ENCODE peak calls at places on chromosomes 3 and 15, in ten cellular contexts. Q is kidney epithelial cell, I is Caco-2, B is heart right ventricle, E is epithelial cell of esophagus, N is PC-3, F is fibroblast of lung, Y is hepatocyte, R is sigmoid colon, L is heart left ventricle. W is an unnamed sample.

GRCh38 chr3:30233924-30234666 is 372.3 kb upstream of the TGFBR2 start:
- DNase-seq in E (no peak), Y (no peak), F (peak), R (no peak), L (no peak), B (no peak), I (no peak), N (peak), Q (no peak), W (peak)

GRCh38 chr3:71406945-71407629 is 176.4 kb downstream of the FOXP1 start:
- DNase-seq in Q (no peak), F (no peak), R (no peak), B (no peak), L (no peak), E (no peak), N (no peak), Y (no peak), I (no peak), W (no peak)

GRCh38 chr15:83844742-83845141 is 190.8 kb downstream of the ADAMTSL3 start:
- DNase-seq in R (peak), E (peak), Y (peak), N (no peak), L (no peak), Q (no peak), I (no peak), B (no peak), F (peak), W (no peak)

GRCh38 chr3:79414821-79415220 is 353.0 kb downstream of the ROBO1 start:
- DNase-seq in Q (no peak), R (peak), Y (no peak), B (no peak), L (peak), F (peak), N (peak), I (no peak), E (peak), W (peak)

GRCh38 chr3:50238549-50239026 is 2.6 kb downstream of the GNAI2 start:
- DNase-seq in Q (no peak), N (peak), I (no peak), F (no peak), L (peak), R (peak), B (peak), E (peak), Y (peak), W (no peak)

GRCh38 chr3:72137865-72138861 is 353.2 kb upstream of the PROK2 start:
- DNase-seq in Q (no peak), I (no peak), F (no peak), L (peak), Y (no peak), B (peak), N (no peak), R (no peak), E (no peak), W (no peak)

GRCh38 chr15:60328852-60329443 is 68.8 kb downstream of the ANXA2 start:
- DNase-seq in N (peak), I (peak), Q (no peak), L (no peak), Y (peak), E (peak), F (peak), R (no peak), B (no peak), W (peak)

GRCh38 chr15:41983621-41984571 is 11.5 kb upstream of the EHD4 start:
- DNase-seq in N (no peak), R (peak), Q (no peak), B (no peak), I (no peak), Y (no peak), E (no peak), F (no peak), L (no peak), W (no peak)

GRCh38 chr3:40557558-40558161 is 32.9 kb downstream of the ZNF621 start:
- DNase-seq in I (no peak), L (no peak), B (no peak), F (no peak), Y (no peak), N (no peak), R (no peak), Q (no peak), E (no peak), W (no peak)

GRCh38 chr3:127857270-127857801 is 35.0 kb upstream of the MGLL start:
- DNase-seq in I (no peak), R (no peak), B (no peak), N (no peak), E (peak), Q (no peak), L (no peak), F (peak), Y (no peak), W (peak)

GRCh38 chr3:56806407-56806806 is 4.7 kb upstream of the ARHGEF3 start:
- DNase-seq in R (peak), F (no peak), L (no peak), Q (no peak), B (no peak), E (no peak), Y (peak), I (no peak), N (no peak), W (no peak)

DNA sequence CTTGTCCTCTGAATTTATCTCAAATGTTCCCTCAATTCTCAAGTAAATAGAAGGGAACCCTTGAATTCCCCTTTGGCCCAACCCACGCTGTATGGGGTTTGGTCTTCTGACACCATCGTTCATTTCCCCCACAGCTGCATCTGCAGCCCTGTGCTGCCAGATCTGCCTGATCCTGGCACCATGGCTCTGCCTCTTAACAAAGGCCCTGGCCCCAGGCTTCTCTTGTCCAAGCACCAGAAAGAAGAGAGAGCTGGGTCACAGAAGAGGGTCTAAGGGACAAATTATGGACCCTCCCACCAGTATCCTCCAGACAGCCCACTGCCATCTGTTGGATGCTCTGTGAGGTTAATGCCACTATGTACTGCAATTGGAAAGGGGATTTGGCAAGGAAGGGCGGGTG is 1.8 kb downstream of the MAP1A start:
- DNase-seq in F (no peak), I (no peak), Q (no peak), B (no peak), E (no peak), Y (no peak), L (no peak), R (no peak), N (no peak), W (no peak)
- H3K4me3 ChIP-seq in F (peak), I (no peak), Q (no peak), B (no peak), E (no peak), Y (no peak), L (no peak), R (no peak), N (no peak), W (no peak)

GRCh38 chr15:73282567-73283200 is 86.1 kb downstream of the HCN4 start:
- DNase-seq in L (no peak), N (no peak), E (no peak), I (no peak), Y (no peak), Q (no peak), F (no peak), R (no peak), B (no peak), W (no peak)

GRCh38 chr15:73287019-73287418 is 81.7 kb downstream of the HCN4 start:
- DNase-seq in Q (no peak), B (no peak), E (no peak), R (no peak), I (no peak), Y (no peak), N (no peak), F (no peak), L (no peak), W (no peak)

GRCh38 chr15:73286356-73286755 is 82.4 kb downstream of the HCN4 start:
- DNase-seq in R (no peak), N (no peak), B (no peak), Y (no peak), L (no peak), I (no peak), E (no peak), F (no peak), Q (no peak), W (peak)

GRCh38 chr15:73283341-73283962 is 85.3 kb downstream of the HCN4 start:
- DNase-seq in B (no peak), Q (no peak), N (no peak), E (no peak), L (no peak), R (no peak), I (no peak), F (no peak), Y (no peak), W (no peak)

GRCh38 chr15:73284073-73284472 is 84.7 kb downstream of the HCN4 start:
- DNase-seq in E (peak), N (peak), F (peak), Q (no peak), Y (no peak), L (no peak), R (no peak), I (no peak), B (no peak), W (peak)
- TF ChIP-seq CTCF in E (peak), N (peak), F (peak), Q (no peak), Y (peak), L (no peak), R (no peak), I (no peak), B (peak), W (peak)

GRCh38 chr3:120497318-120497717 is 46.5 kb upstream of the FSTL1 start:
- DNase-seq in I (no peak), R (no peak), N (peak), E (peak), L (no peak), F (peak), Y (no peak), B (no peak), Q (peak), W (peak)
- H3K4me3 ChIP-seq in I (no peak), R (no peak), N (peak), E (no peak), L (no peak), F (no peak), Y (no peak), B (no peak), Q (no peak), W (peak)

GRCh38 chr15:76101655-76102054 is 41.9 kb downstream of the TMEM266 start:
- DNase-seq in I (no peak), B (no peak), R (no peak), F (no peak), N (no peak), E (no peak), Q (no peak), Y (no peak), L (no peak), W (no peak)

GRCh38 chr15:76099388-76099787 is 39.6 kb downstream of the TMEM266 start:
- DNase-seq in F (no peak), Y (no peak), R (no peak), E (no peak), N (no peak), B (no peak), I (no peak), L (no peak), Q (no peak), W (no peak)

GRCh38 chr15:76098685-76099084 is 38.9 kb downstream of the TMEM266 start:
- DNase-seq in R (no peak), F (no peak), L (no peak), E (no peak), Q (no peak), Y (peak), B (no peak), I (peak), N (no peak), W (no peak)

GRCh38 chr15:76105911-76106310 is 46.1 kb downstream of the TMEM266 start:
- DNase-seq in N (no peak), R (no peak), L (no peak), Q (no peak), B (no peak), I (no peak), F (no peak), Y (no peak), E (no peak), W (no peak)

DNA sequence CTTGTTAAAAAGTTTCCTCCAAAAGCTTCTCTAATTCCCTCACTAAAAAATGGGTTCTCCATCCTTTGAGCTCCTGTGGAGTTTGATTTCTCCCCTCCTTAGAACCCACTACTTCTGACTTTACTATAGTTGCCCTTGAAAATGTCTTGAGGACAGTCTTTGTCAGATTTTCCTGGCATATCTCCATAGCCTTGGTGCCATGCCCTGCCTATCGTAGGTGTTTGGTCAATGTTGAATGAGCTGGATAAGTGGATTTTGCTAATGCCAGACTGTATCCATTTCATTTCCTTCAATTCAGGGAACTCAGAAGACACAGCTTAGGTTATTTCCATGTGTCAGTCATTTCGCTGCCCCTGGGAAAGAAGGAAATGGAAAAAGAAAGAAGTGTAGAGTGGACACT is 40.6 kb downstream of the TMEM266 start:
- DNase-seq in Y (no peak), R (no peak), Q (no peak), B (no peak), E (no peak), L (no peak), N (no peak), F (no peak), I (no peak), W (no peak)
- TF ChIP-seq CTCF in Y (no peak), R (no peak), Q (no peak), B (no peak), E (no peak), L (no peak), N (no peak), F (no peak), I (no peak), W (no peak)

DNA sequence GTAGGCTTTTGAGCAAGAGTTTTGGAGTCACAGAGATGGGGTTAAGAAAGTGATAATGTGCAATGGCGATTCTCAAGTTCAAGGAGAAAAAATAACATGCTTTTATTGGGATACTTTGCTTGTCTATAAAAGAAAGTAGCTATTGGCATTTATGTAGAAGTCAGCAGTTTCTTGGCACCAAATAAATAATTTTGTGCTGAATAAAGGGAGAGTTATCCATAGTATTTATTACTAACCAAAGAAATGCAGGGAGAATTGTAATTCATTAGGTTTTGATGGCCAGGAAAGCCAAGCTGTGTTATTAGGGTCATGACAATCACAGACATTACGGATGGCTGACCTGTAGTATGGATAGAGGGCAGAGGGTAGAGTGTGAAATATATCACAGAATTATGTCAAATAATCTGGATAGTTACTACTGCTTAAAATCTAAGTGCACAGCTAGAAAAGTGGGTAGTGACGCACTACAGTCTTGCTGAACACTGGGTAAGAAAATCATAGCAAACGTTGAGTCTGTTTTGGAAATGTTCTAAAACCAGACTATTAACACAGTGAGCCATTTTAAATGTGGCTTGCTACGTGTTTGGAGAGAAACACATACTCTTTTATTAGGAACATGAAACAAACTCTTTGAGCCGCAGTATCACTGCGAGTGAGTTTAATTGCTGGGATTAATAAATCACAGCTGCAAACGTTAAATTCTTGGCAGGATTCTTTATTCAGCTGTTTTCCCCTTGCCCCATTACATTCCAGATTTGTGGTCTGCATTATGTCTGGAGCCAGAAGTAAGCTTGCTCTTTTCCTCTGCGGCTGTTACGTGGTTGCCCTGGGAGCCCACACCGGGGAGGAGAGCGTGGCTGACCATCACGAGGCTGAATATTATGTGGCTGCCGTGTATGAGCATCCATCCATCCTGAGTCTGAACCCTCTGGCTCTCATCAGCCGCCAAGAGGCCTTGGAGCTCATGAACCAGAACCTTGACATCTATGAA is 33.4 kb downstream of the BTD start:
- DNase-seq in E (no peak), I (no peak), F (peak), Y (peak), R (peak), N (no peak), Q (no peak), B (no peak), L (peak), W (peak)
- H3K4me3 ChIP-seq in E (no peak), I (no peak), F (no peak), Y (no peak), R (no peak), N (peak), Q (no peak), B (no peak), L (no peak), W (no peak)

GRCh38 chr3:166425900-166426611 is 588.8 kb upstream of the BCHE start:
- DNase-seq in Q (no peak), L (no peak), I (peak), R (no peak), Y (peak), E (peak), F (no peak), N (peak), B (no peak), W (no peak)
- TF ChIP-seq CTCF in Q (no peak), L (no peak), I (no peak), R (no peak), Y (no peak), E (peak), F (no peak), N (peak), B (no peak), W (no peak)

DNA sequence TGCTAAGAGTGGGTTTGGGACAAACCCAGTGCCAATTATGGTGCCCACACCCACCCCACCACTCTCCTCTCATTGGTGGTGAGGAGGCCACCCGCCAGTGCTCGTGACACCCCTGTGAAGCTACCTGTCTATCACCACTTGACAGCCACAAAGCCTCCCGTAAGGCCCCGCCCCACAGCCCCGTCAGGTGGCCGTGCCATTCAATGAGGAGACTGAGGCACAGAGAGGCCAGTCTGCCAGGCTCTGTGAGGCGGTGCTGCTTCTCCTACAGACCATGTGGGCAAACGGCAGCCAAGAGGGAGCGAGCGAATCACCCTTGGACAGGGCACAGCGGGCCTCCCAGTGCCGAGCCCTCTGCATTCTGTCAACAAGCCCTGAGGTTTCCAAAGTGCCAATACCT is 53.5 kb downstream of the IQSEC1 start:
- DNase-seq in F (no peak), Y (no peak), N (no peak), B (no peak), Q (no peak), R (peak), I (no peak), E (no peak), L (no peak), W (no peak)
- H3K4me3 ChIP-seq in F (no peak), Y (no peak), N (no peak), B (peak), Q (no peak), R (no peak), I (no peak), E (no peak), L (peak), W (no peak)

GRCh38 chr15:33608714-33609113 is 297.9 kb downstream of the RYR3 start:
- DNase-seq in B (no peak), Q (no peak), L (no peak), I (peak), E (peak), N (peak), Y (peak), F (no peak), R (no peak), W (no peak)
- TF ChIP-seq CTCF in B (no peak), Q (peak), L (no peak), I (peak), E (peak), N (peak), Y (peak), F (peak), R (no peak), W (peak)

GRCh38 chr3:177807150-177807875 is 610.0 kb upstream of the TBL1XR1 start:
- DNase-seq in B (no peak), Y (no peak), E (peak), I (no peak), Q (no peak), F (peak), R (no peak), N (no peak), L (no peak), W (no peak)
- H3K4me3 ChIP-seq in B (no peak), Y (no peak), E (no peak), I (no peak), Q (no peak), F (no peak), R (no peak), N (no peak), L (no peak), W (no peak)